ENCODE peak calls at places on chromosomes 6 and 20, in ten cellular contexts. One of them, this sample, is unnamed.

GRCh38 chr6:24517659-24518538 is 23.1 kb downstream of the ALDH5A1 start:
- DNase-seq in stimulated activated CD4-positive, alpha-beta T cell treated with anti-CD3 and anti-CD28 coated beads, Interleukin-15, amount 100 ng/mL, for 24 hours: no peak
- DNase-seq in neural progenitor cell: no peak
- DNase-seq in IMR-90: no peak
- DNase-seq in Calu3: no peak
- DNase-seq in pons: no peak
- DNase-seq in germinal center: peak
- DNase-seq in SW 1271: no peak
- DNase-seq in NCI-H2029: no peak
- DNase-seq in activated CD4-positive, alpha-beta T cell treated with anti-CD3 and anti-CD28 coated beads for 48 hours: no peak
- DNase-seq in this sample: no peak

GRCh38 chr6:45420083-45420908 is 42.6 kb upstream of the SUPT3H start:
- DNase-seq in stimulated activated CD4-positive, alpha-beta T cell treated with anti-CD3 and anti-CD28 coated beads, Interleukin-15, amount 100 ng/mL, for 24 hours: peak
- DNase-seq in neural progenitor cell: peak
- DNase-seq in IMR-90: peak
- DNase-seq in Calu3: no peak
- DNase-seq in pons: peak
- DNase-seq in germinal center: no peak
- DNase-seq in SW 1271: no peak
- DNase-seq in NCI-H2029: no peak
- DNase-seq in activated CD4-positive, alpha-beta T cell treated with anti-CD3 and anti-CD28 coated beads for 48 hours: peak
- DNase-seq in this sample: peak

GRCh38 chr6:41846666-41847237 is 48.4 kb downstream of the USP49 start:
- DNase-seq in stimulated activated CD4-positive, alpha-beta T cell treated with anti-CD3 and anti-CD28 coated beads, Interleukin-15, amount 100 ng/mL, for 24 hours: peak
- DNase-seq in neural progenitor cell: peak
- DNase-seq in IMR-90: peak
- DNase-seq in Calu3: peak
- DNase-seq in pons: peak
- DNase-seq in germinal center: peak
- DNase-seq in SW 1271: peak
- DNase-seq in NCI-H2029: peak
- DNase-seq in activated CD4-positive, alpha-beta T cell treated with anti-CD3 and anti-CD28 coated beads for 48 hours: peak
- DNase-seq in this sample: peak

GRCh38 chr6:134722996-134723871 is 226.7 kb downstream of the ALDH8A1 start:
- DNase-seq in stimulated activated CD4-positive, alpha-beta T cell treated with anti-CD3 and anti-CD28 coated beads, Interleukin-15, amount 100 ng/mL, for 24 hours: no peak
- DNase-seq in neural progenitor cell: no peak
- DNase-seq in IMR-90: peak
- DNase-seq in Calu3: no peak
- DNase-seq in pons: no peak
- DNase-seq in germinal center: no peak
- DNase-seq in SW 1271: no peak
- DNase-seq in NCI-H2029: no peak
- DNase-seq in activated CD4-positive, alpha-beta T cell treated with anti-CD3 and anti-CD28 coated beads for 48 hours: no peak
- DNase-seq in this sample: no peak

GRCh38 chr6:27452496-27452897 is 20.4 kb downstream of the ZNF184 start:
- DNase-seq in stimulated activated CD4-positive, alpha-beta T cell treated with anti-CD3 and anti-CD28 coated beads, Interleukin-15, amount 100 ng/mL, for 24 hours: no peak
- DNase-seq in neural progenitor cell: no peak
- DNase-seq in IMR-90: peak
- DNase-seq in Calu3: no peak
- DNase-seq in pons: no peak
- DNase-seq in germinal center: no peak
- DNase-seq in SW 1271: no peak
- DNase-seq in NCI-H2029: no peak
- DNase-seq in activated CD4-positive, alpha-beta T cell treated with anti-CD3 and anti-CD28 coated beads for 48 hours: no peak
- DNase-seq in this sample: no peak

GRCh38 chr20:64064145-64064698 is 1.2 kb downstream of the TCEA2 start:
- DNase-seq in stimulated activated CD4-positive, alpha-beta T cell treated with anti-CD3 and anti-CD28 coated beads, Interleukin-15, amount 100 ng/mL, for 24 hours: no peak
- DNase-seq in neural progenitor cell: no peak
- DNase-seq in IMR-90: peak
- DNase-seq in Calu3: peak
- DNase-seq in pons: no peak
- DNase-seq in germinal center: no peak
- DNase-seq in SW 1271: peak
- DNase-seq in NCI-H2029: no peak
- DNase-seq in activated CD4-positive, alpha-beta T cell treated with anti-CD3 and anti-CD28 coated beads for 48 hours: no peak
- DNase-seq in this sample: no peak

GRCh38 chr20:58880994-58881752 is 28.7 kb downstream of the GNAS start:
- DNase-seq in stimulated activated CD4-positive, alpha-beta T cell treated with anti-CD3 and anti-CD28 coated beads, Interleukin-15, amount 100 ng/mL, for 24 hours: no peak
- DNase-seq in neural progenitor cell: no peak
- DNase-seq in IMR-90: no peak
- DNase-seq in Calu3: no peak
- DNase-seq in pons: no peak
- DNase-seq in germinal center: no peak
- DNase-seq in SW 1271: no peak
- DNase-seq in NCI-H2029: no peak
- DNase-seq in activated CD4-positive, alpha-beta T cell treated with anti-CD3 and anti-CD28 coated beads for 48 hours: no peak
- DNase-seq in this sample: no peak

GRCh38 chr20:37366749-37367148 is 20.8 kb downstream of the SRC start:
- DNase-seq in stimulated activated CD4-positive, alpha-beta T cell treated with anti-CD3 and anti-CD28 coated beads, Interleukin-15, amount 100 ng/mL, for 24 hours: no peak
- DNase-seq in neural progenitor cell: no peak
- DNase-seq in IMR-90: no peak
- DNase-seq in Calu3: no peak
- DNase-seq in pons: no peak
- DNase-seq in germinal center: no peak
- DNase-seq in SW 1271: no peak
- DNase-seq in NCI-H2029: no peak
- DNase-seq in activated CD4-positive, alpha-beta T cell treated with anti-CD3 and anti-CD28 coated beads for 48 hours: no peak
- DNase-seq in this sample: no peak

GRCh38 chr6:170017603-170018274 is 266.3 kb downstream of the ERMARD start:
- DNase-seq in stimulated activated CD4-positive, alpha-beta T cell treated with anti-CD3 and anti-CD28 coated beads, Interleukin-15, amount 100 ng/mL, for 24 hours: no peak
- DNase-seq in neural progenitor cell: no peak
- DNase-seq in IMR-90: no peak
- DNase-seq in Calu3: no peak
- DNase-seq in pons: no peak
- DNase-seq in germinal center: no peak
- DNase-seq in SW 1271: no peak
- DNase-seq in NCI-H2029: no peak
- DNase-seq in activated CD4-positive, alpha-beta T cell treated with anti-CD3 and anti-CD28 coated beads for 48 hours: no peak
- DNase-seq in this sample: no peak

GRCh38 chr20:48625136-48625900 is 202.5 kb downstream of the PREX1 start:
- DNase-seq in stimulated activated CD4-positive, alpha-beta T cell treated with anti-CD3 and anti-CD28 coated beads, Interleukin-15, amount 100 ng/mL, for 24 hours: no peak
- DNase-seq in neural progenitor cell: no peak
- DNase-seq in IMR-90: no peak
- DNase-seq in Calu3: no peak
- DNase-seq in pons: no peak
- DNase-seq in germinal center: no peak
- DNase-seq in SW 1271: no peak
- DNase-seq in NCI-H2029: no peak
- DNase-seq in activated CD4-positive, alpha-beta T cell treated with anti-CD3 and anti-CD28 coated beads for 48 hours: no peak
- DNase-seq in this sample: no peak

GRCh38 chr6:136952714-136953260 is 30.7 kb downstream of the SLC35D3 start:
- DNase-seq in stimulated activated CD4-positive, alpha-beta T cell treated with anti-CD3 and anti-CD28 coated beads, Interleukin-15, amount 100 ng/mL, for 24 hours: no peak
- DNase-seq in neural progenitor cell: no peak
- DNase-seq in IMR-90: no peak
- DNase-seq in Calu3: peak
- DNase-seq in pons: no peak
- DNase-seq in germinal center: no peak
- DNase-seq in SW 1271: no peak
- DNase-seq in NCI-H2029: peak
- DNase-seq in activated CD4-positive, alpha-beta T cell treated with anti-CD3 and anti-CD28 coated beads for 48 hours: no peak
- DNase-seq in this sample: no peak

GRCh38 chr6:35048631-35049083 is 92.5 kb downstream of the TCP11 start:
- DNase-seq in stimulated activated CD4-positive, alpha-beta T cell treated with anti-CD3 and anti-CD28 coated beads, Interleukin-15, amount 100 ng/mL, for 24 hours: peak
- DNase-seq in neural progenitor cell: peak
- DNase-seq in IMR-90: peak
- DNase-seq in Calu3: no peak
- DNase-seq in pons: peak
- DNase-seq in germinal center: no peak
- DNase-seq in SW 1271: no peak
- DNase-seq in NCI-H2029: no peak
- DNase-seq in activated CD4-positive, alpha-beta T cell treated with anti-CD3 and anti-CD28 coated beads for 48 hours: peak
- DNase-seq in this sample: peak

GRCh38 chr6:157644043-157644810 is 178.8 kb upstream of the SNX9 start:
- DNase-seq in stimulated activated CD4-positive, alpha-beta T cell treated with anti-CD3 and anti-CD28 coated beads, Interleukin-15, amount 100 ng/mL, for 24 hours: peak
- DNase-seq in neural progenitor cell: no peak
- DNase-seq in IMR-90: no peak
- DNase-seq in Calu3: no peak
- DNase-seq in pons: peak
- DNase-seq in germinal center: no peak
- DNase-seq in SW 1271: no peak
- DNase-seq in NCI-H2029: no peak
- DNase-seq in activated CD4-positive, alpha-beta T cell treated with anti-CD3 and anti-CD28 coated beads for 48 hours: peak
- DNase-seq in this sample: peak

GRCh38 chr20:44247131-44247571 is at the start of gene GDAP1L1:
- DNase-seq in stimulated activated CD4-positive, alpha-beta T cell treated with anti-CD3 and anti-CD28 coated beads, Interleukin-15, amount 100 ng/mL, for 24 hours: peak
- DNase-seq in neural progenitor cell: peak
- DNase-seq in IMR-90: no peak
- DNase-seq in Calu3: peak
- DNase-seq in pons: no peak
- DNase-seq in germinal center: no peak
- DNase-seq in SW 1271: no peak
- DNase-seq in NCI-H2029: no peak
- DNase-seq in activated CD4-positive, alpha-beta T cell treated with anti-CD3 and anti-CD28 coated beads for 48 hours: no peak
- DNase-seq in this sample: no peak

GRCh38 chr6:8063762-8064637 is at the start of gene BLOC1S5:
- DNase-seq in stimulated activated CD4-positive, alpha-beta T cell treated with anti-CD3 and anti-CD28 coated beads, Interleukin-15, amount 100 ng/mL, for 24 hours: peak
- DNase-seq in neural progenitor cell: peak
- DNase-seq in IMR-90: peak
- DNase-seq in Calu3: peak
- DNase-seq in pons: peak
- DNase-seq in germinal center: peak
- DNase-seq in SW 1271: peak
- DNase-seq in NCI-H2029: peak
- DNase-seq in activated CD4-positive, alpha-beta T cell treated with anti-CD3 and anti-CD28 coated beads for 48 hours: peak
- DNase-seq in this sample: peak

GRCh38 chr6:54308677-54309315 is 555 bp downstream of the TINAG start:
- DNase-seq in stimulated activated CD4-positive, alpha-beta T cell treated with anti-CD3 and anti-CD28 coated beads, Interleukin-15, amount 100 ng/mL, for 24 hours: no peak
- DNase-seq in neural progenitor cell: no peak
- DNase-seq in IMR-90: no peak
- DNase-seq in Calu3: no peak
- DNase-seq in pons: no peak
- DNase-seq in germinal center: no peak
- DNase-seq in SW 1271: no peak
- DNase-seq in NCI-H2029: no peak
- DNase-seq in activated CD4-positive, alpha-beta T cell treated with anti-CD3 and anti-CD28 coated beads for 48 hours: no peak
- DNase-seq in this sample: no peak

GRCh38 chr6:28769626-28770402 is 154.0 kb downstream of the TRIM27 start:
- DNase-seq in stimulated activated CD4-positive, alpha-beta T cell treated with anti-CD3 and anti-CD28 coated beads, Interleukin-15, amount 100 ng/mL, for 24 hours: no peak
- DNase-seq in neural progenitor cell: peak
- DNase-seq in IMR-90: peak
- DNase-seq in Calu3: peak
- DNase-seq in pons: no peak
- DNase-seq in germinal center: no peak
- DNase-seq in SW 1271: peak
- DNase-seq in NCI-H2029: no peak
- DNase-seq in activated CD4-positive, alpha-beta T cell treated with anti-CD3 and anti-CD28 coated beads for 48 hours: no peak
- DNase-seq in this sample: no peak

GRCh38 chr6:52574709-52575489 is 2.0 kb downstream of the TRAM2 start:
- DNase-seq in stimulated activated CD4-positive, alpha-beta T cell treated with anti-CD3 and anti-CD28 coated beads, Interleukin-15, amount 100 ng/mL, for 24 hours: peak
- DNase-seq in neural progenitor cell: no peak
- DNase-seq in IMR-90: no peak
- DNase-seq in Calu3: no peak
- DNase-seq in pons: no peak
- DNase-seq in germinal center: peak
- DNase-seq in SW 1271: no peak
- DNase-seq in NCI-H2029: no peak
- DNase-seq in activated CD4-positive, alpha-beta T cell treated with anti-CD3 and anti-CD28 coated beads for 48 hours: peak
- DNase-seq in this sample: peak

GRCh38 chr6:43219119-43219518 is 10.2 kb downstream of the DNPH1 start:
- DNase-seq in stimulated activated CD4-positive, alpha-beta T cell treated with anti-CD3 and anti-CD28 coated beads, Interleukin-15, amount 100 ng/mL, for 24 hours: no peak
- DNase-seq in neural progenitor cell: no peak
- DNase-seq in IMR-90: no peak
- DNase-seq in Calu3: no peak
- DNase-seq in pons: peak
- DNase-seq in germinal center: no peak
- DNase-seq in SW 1271: no peak
- DNase-seq in NCI-H2029: no peak
- DNase-seq in activated CD4-positive, alpha-beta T cell treated with anti-CD3 and anti-CD28 coated beads for 48 hours: no peak
- DNase-seq in this sample: no peak

GRCh38 chr6:161301338-161301737 is 27.5 kb upstream of the AGPAT4 start:
- DNase-seq in stimulated activated CD4-positive, alpha-beta T cell treated with anti-CD3 and anti-CD28 coated beads, Interleukin-15, amount 100 ng/mL, for 24 hours: no peak
- DNase-seq in neural progenitor cell: no peak
- DNase-seq in IMR-90: peak
- DNase-seq in Calu3: no peak
- DNase-seq in pons: no peak
- DNase-seq in germinal center: no peak
- DNase-seq in SW 1271: no peak
- DNase-seq in NCI-H2029: no peak
- DNase-seq in activated CD4-positive, alpha-beta T cell treated with anti-CD3 and anti-CD28 coated beads for 48 hours: no peak
- DNase-seq in this sample: no peak

GRCh38 chr6:112384511-112384910 is 37.4 kb downstream of the RFPL4B start:
- DNase-seq in stimulated activated CD4-positive, alpha-beta T cell treated with anti-CD3 and anti-CD28 coated beads, Interleukin-15, amount 100 ng/mL, for 24 hours: no peak
- DNase-seq in neural progenitor cell: no peak
- DNase-seq in IMR-90: peak
- DNase-seq in Calu3: no peak
- DNase-seq in pons: no peak
- DNase-seq in germinal center: no peak
- DNase-seq in SW 1271: no peak
- DNase-seq in NCI-H2029: no peak
- DNase-seq in activated CD4-positive, alpha-beta T cell treated with anti-CD3 and anti-CD28 coated beads for 48 hours: no peak
- DNase-seq in this sample: no peak

GRCh38 chr6:132816665-132817064 is 2.3 kb downstream of the RPS12 start:
- DNase-seq in stimulated activated CD4-positive, alpha-beta T cell treated with anti-CD3 and anti-CD28 coated beads, Interleukin-15, amount 100 ng/mL, for 24 hours: no peak
- DNase-seq in neural progenitor cell: no peak
- DNase-seq in IMR-90: no peak
- DNase-seq in Calu3: no peak
- DNase-seq in pons: no peak
- DNase-seq in germinal center: no peak
- DNase-seq in SW 1271: no peak
- DNase-seq in NCI-H2029: no peak
- DNase-seq in activated CD4-positive, alpha-beta T cell treated with anti-CD3 and anti-CD28 coated beads for 48 hours: no peak
- DNase-seq in this sample: no peak

GRCh38 chr20:14005996-14006395 is 10.7 kb downstream of the MACROD2 start:
- DNase-seq in stimulated activated CD4-positive, alpha-beta T cell treated with anti-CD3 and anti-CD28 coated beads, Interleukin-15, amount 100 ng/mL, for 24 hours: no peak
- DNase-seq in neural progenitor cell: no peak
- DNase-seq in IMR-90: no peak
- DNase-seq in Calu3: no peak
- DNase-seq in pons: no peak
- DNase-seq in germinal center: no peak
- DNase-seq in SW 1271: no peak
- DNase-seq in NCI-H2029: no peak
- DNase-seq in activated CD4-positive, alpha-beta T cell treated with anti-CD3 and anti-CD28 coated beads for 48 hours: no peak
- DNase-seq in this sample: no peak

GRCh38 chr20:8671366-8671943 is 397.4 kb upstream of the PLCB4 start:
- DNase-seq in stimulated activated CD4-positive, alpha-beta T cell treated with anti-CD3 and anti-CD28 coated beads, Interleukin-15, amount 100 ng/mL, for 24 hours: no peak
- DNase-seq in neural progenitor cell: no peak
- DNase-seq in IMR-90: no peak
- DNase-seq in Calu3: no peak
- DNase-seq in pons: no peak
- DNase-seq in germinal center: no peak
- DNase-seq in SW 1271: no peak
- DNase-seq in NCI-H2029: no peak
- DNase-seq in activated CD4-positive, alpha-beta T cell treated with anti-CD3 and anti-CD28 coated beads for 48 hours: no peak
- DNase-seq in this sample: no peak

GRCh38 chr6:34190504-34191122 is 44.7 kb upstream of the GRM4 start:
- DNase-seq in stimulated activated CD4-positive, alpha-beta T cell treated with anti-CD3 and anti-CD28 coated beads, Interleukin-15, amount 100 ng/mL, for 24 hours: no peak
- DNase-seq in neural progenitor cell: no peak
- DNase-seq in IMR-90: no peak
- DNase-seq in Calu3: no peak
- DNase-seq in pons: no peak
- DNase-seq in germinal center: no peak
- DNase-seq in SW 1271: no peak
- DNase-seq in NCI-H2029: no peak
- DNase-seq in activated CD4-positive, alpha-beta T cell treated with anti-CD3 and anti-CD28 coated beads for 48 hours: no peak
- DNase-seq in this sample: no peak

GRCh38 chr6:129203190-129203900 is 320.4 kb downstream of the LAMA2 start:
- DNase-seq in stimulated activated CD4-positive, alpha-beta T cell treated with anti-CD3 and anti-CD28 coated beads, Interleukin-15, amount 100 ng/mL, for 24 hours: no peak
- DNase-seq in neural progenitor cell: no peak
- DNase-seq in IMR-90: no peak
- DNase-seq in Calu3: no peak
- DNase-seq in pons: no peak
- DNase-seq in germinal center: no peak
- DNase-seq in SW 1271: no peak
- DNase-seq in NCI-H2029: no peak
- DNase-seq in activated CD4-positive, alpha-beta T cell treated with anti-CD3 and anti-CD28 coated beads for 48 hours: no peak
- DNase-seq in this sample: no peak

GRCh38 chr20:37142708-37143107 is 36.4 kb upstream of the RPN2 start:
- DNase-seq in stimulated activated CD4-positive, alpha-beta T cell treated with anti-CD3 and anti-CD28 coated beads, Interleukin-15, amount 100 ng/mL, for 24 hours: no peak
- DNase-seq in neural progenitor cell: no peak
- DNase-seq in IMR-90: peak
- DNase-seq in Calu3: no peak
- DNase-seq in pons: no peak
- DNase-seq in germinal center: no peak
- DNase-seq in SW 1271: no peak
- DNase-seq in NCI-H2029: no peak
- DNase-seq in activated CD4-positive, alpha-beta T cell treated with anti-CD3 and anti-CD28 coated beads for 48 hours: no peak
- DNase-seq in this sample: no peak

GRCh38 chr6:135243871-135244796 is 63.0 kb downstream of the MYB start:
- DNase-seq in stimulated activated CD4-positive, alpha-beta T cell treated with anti-CD3 and anti-CD28 coated beads, Interleukin-15, amount 100 ng/mL, for 24 hours: no peak
- DNase-seq in neural progenitor cell: no peak
- DNase-seq in IMR-90: no peak
- DNase-seq in Calu3: no peak
- DNase-seq in pons: no peak
- DNase-seq in germinal center: no peak
- DNase-seq in SW 1271: no peak
- DNase-seq in NCI-H2029: no peak
- DNase-seq in activated CD4-positive, alpha-beta T cell treated with anti-CD3 and anti-CD28 coated beads for 48 hours: no peak
- DNase-seq in this sample: no peak